ENCODE peak calls at places on chromosomes 7 and 10, in four cellular contexts. N is endodermal cell, X is cardiac fibroblast, K is IMR-90. B is an unnamed sample.

GRCh38 chr10:86798636-86799035 is 42.2 kb downstream of the BMPR1A start:
- DNase-seq in N (no peak), X (peak), K (peak), B (peak)

GRCh38 chr7:124996778-124997177 is 67.2 kb upstream of the POT1 start:
- DNase-seq in N (peak), X (no peak), K (no peak), B (no peak)

GRCh38 chr10:21525367-21526183 is at the start of gene SKIDA1:
- DNase-seq in N (peak), X (peak), K (peak), B (peak)

GRCh38 chr7:140285938-140286337 is 109.2 kb upstream of the KDM7A start:
- DNase-seq in N (no peak), X (no peak), K (no peak), B (no peak)

GRCh38 chr7:1922870-1923236 is 252.8 kb downstream of the ELFN1 start:
- DNase-seq in N (no peak), X (no peak), K (no peak), B (no peak)

GRCh38 chr10:88152720-88153119 is 289.3 kb downstream of the PTEN start:
- DNase-seq in N (no peak), X (peak), K (peak), B (peak)

GRCh38 chr7:137538361-137538762 is 194.8 kb upstream of the PTN start:
- DNase-seq in N (no peak), X (peak), K (peak), B (no peak)

GRCh38 chr7:45347804-45348203 is 190.2 kb downstream of the RAMP3 start:
- DNase-seq in N (peak), X (no peak), K (peak), B (no peak)

GRCh38 chr10:99609186-99609585 is 11.1 kb downstream of the SLC25A28 start:
- DNase-seq in N (no peak), X (no peak), K (no peak), B (no peak)

GRCh38 chr10:126551197-126551596 is 119.3 kb downstream of the C10orf90 start:
- DNase-seq in N (no peak), X (no peak), K (no peak), B (no peak)

GRCh38 chr7:129434846-129435318 is 650 bp downstream of the STRIP2 start:
- DNase-seq in N (no peak), X (peak), K (peak), B (peak)

GRCh38 chr10:100100651-100101525 is 19.2 kb upstream of the CPN1 start:
- DNase-seq in N (peak), X (peak), K (peak), B (no peak)

GRCh38 chr7:92590711-92591310 is 621 bp upstream of the FAM133B start:
- DNase-seq in N (no peak), X (no peak), K (no peak), B (no peak)

GRCh38 chr7:1567893-1568292 is 1.9 kb downstream of the PSMG3 start:
- DNase-seq in N (no peak), X (peak), K (peak), B (no peak)

GRCh38 chr7:28861825-28862224 is 96.3 kb downstream of the TRIL start:
- DNase-seq in N (no peak), X (no peak), K (no peak), B (no peak)

GRCh38 chr10:9209105-9209798 is 1154.8 kb downstream of the GATA3 start:
- DNase-seq in N (peak), X (peak), K (peak), B (peak)

GRCh38 chr10:129641351-129641750 is 174.3 kb downstream of the MGMT start:
- DNase-seq in N (no peak), X (no peak), K (no peak), B (no peak)

GRCh38 chr7:21099432-21099831 is 312.7 kb upstream of the SP8 start:
- DNase-seq in N (no peak), X (no peak), K (no peak), B (no peak)

GRCh38 chr7:106485031-106485551 is 175.9 kb downstream of the CCDC71L start:
- DNase-seq in N (no peak), X (peak), K (peak), B (peak)

GRCh38 chr7:134669845-134670373 is 23.3 kb downstream of the BPGM start:
- DNase-seq in N (no peak), X (peak), K (peak), B (no peak)

GRCh38 chr10:77229704-77230103 is 407.9 kb downstream of the KCNMA1 start:
- DNase-seq in N (no peak), X (no peak), K (peak), B (no peak)

GRCh38 chr10:72260215-72260587 is 13.5 kb upstream of the DDIT4 start:
- DNase-seq in N (no peak), X (no peak), K (no peak), B (no peak)

DNA sequence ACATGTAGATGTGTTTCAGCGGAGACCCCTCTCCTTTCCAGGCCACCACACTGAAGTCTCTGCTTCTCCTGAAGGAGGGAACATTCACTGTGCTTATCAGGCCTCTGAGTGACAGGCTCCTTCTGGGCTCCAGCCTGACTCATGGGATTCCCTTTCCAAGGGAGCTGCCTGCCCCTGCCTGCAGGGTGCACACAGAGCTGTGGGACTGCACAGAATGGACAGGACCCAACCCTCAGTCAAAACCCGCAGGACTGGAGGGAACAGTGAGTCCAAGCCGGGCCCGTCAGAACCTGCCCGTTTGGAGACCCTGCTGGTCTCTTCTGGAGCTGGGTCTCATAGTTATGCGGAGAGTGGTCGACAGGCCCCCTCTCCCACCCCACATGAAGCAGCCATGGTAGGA is 32.6 kb downstream of the PLAC9 start:
- DNase-seq in N (no peak), X (peak), K (peak), B (no peak)
- TF ChIP-seq CTCF in N (no peak), X (peak), K (peak), B (no peak)

DNA sequence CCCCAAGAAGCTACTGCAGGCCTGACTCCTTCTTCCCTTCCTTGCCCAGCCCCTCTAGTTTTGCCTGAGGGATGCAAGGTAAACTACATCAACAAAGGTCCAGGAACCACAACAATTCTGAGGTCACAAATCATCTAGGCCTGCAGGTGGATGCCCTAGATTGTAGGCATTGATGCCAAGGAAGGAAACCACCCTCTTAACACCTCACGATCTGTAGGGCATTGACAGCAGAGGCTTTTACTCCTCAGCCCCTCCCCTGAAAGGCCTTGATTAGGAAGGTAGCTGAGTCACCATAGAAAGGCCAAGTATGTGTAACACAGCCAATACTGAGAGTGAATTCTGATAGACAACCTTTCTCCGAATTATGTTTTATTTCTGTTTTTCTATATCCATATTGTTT is 46.7 kb upstream of the FAM3C start:
- DNase-seq in N (no peak), X (no peak), K (no peak), B (no peak)
- TF ChIP-seq CTCF in N (no peak), X (no peak), K (no peak), B (no peak)

DNA sequence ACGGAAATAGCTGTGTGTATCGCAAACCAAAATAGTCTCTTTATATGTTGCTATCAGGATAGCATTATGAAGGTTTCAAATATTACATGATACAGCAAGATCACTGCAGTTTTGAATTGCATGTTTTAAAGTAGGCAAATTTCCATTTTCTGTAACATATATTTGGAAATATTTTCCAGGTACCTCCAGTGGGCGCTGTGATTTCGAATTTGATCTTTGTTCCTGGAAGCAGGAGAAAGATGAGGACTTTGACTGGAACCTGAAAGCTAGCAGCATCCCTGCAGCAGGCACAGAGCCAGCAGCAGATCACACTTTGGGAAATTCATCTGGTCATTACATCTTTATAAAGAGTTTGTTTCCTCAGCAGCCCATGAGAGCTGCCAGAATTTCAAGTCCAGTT is 299.0 kb downstream of the MALRD1 start:
- DNase-seq in N (peak), X (peak), K (no peak), B (no peak)
- TF ChIP-seq CTCF in N (peak), X (peak), K (peak), B (peak)

GRCh38 chr10:94230134-94230785 is 132.5 kb downstream of the NOC3L start:
- DNase-seq in N (no peak), X (no peak), K (no peak), B (no peak)

GRCh38 chr10:94224656-94225055 is 138.1 kb downstream of the NOC3L start:
- DNase-seq in N (no peak), X (no peak), K (peak), B (no peak)

GRCh38 chr10:94220717-94221116 is 142.0 kb downstream of the NOC3L start:
- DNase-seq in N (no peak), X (no peak), K (no peak), B (no peak)

GRCh38 chr10:94223702-94224370 is 138.9 kb downstream of the NOC3L start:
- DNase-seq in N (no peak), X (peak), K (no peak), B (no peak)

GRCh38 chr10:94225589-94225988 is 137.2 kb downstream of the NOC3L start:
- DNase-seq in N (peak), X (no peak), K (no peak), B (no peak)
- TF ChIP-seq CTCF in N (peak), X (peak), K (peak), B (no peak)

GRCh38 chr10:101227765-101228681 is 1.2 kb downstream of the LBX1 start:
- DNase-seq in N (peak), X (no peak), K (no peak), B (no peak)

GRCh38 chr10:101228682-101229274 is 485 bp downstream of the LBX1 start:
- DNase-seq in N (peak), X (no peak), K (no peak), B (no peak)

GRCh38 chr10:101226506-101226887 is 2.8 kb downstream of the LBX1 start:
- DNase-seq in N (no peak), X (no peak), K (no peak), B (no peak)

GRCh38 chr10:101225846-101226361 is 3.4 kb downstream of the LBX1 start:
- DNase-seq in N (peak), X (no peak), K (no peak), B (no peak)

DNA sequence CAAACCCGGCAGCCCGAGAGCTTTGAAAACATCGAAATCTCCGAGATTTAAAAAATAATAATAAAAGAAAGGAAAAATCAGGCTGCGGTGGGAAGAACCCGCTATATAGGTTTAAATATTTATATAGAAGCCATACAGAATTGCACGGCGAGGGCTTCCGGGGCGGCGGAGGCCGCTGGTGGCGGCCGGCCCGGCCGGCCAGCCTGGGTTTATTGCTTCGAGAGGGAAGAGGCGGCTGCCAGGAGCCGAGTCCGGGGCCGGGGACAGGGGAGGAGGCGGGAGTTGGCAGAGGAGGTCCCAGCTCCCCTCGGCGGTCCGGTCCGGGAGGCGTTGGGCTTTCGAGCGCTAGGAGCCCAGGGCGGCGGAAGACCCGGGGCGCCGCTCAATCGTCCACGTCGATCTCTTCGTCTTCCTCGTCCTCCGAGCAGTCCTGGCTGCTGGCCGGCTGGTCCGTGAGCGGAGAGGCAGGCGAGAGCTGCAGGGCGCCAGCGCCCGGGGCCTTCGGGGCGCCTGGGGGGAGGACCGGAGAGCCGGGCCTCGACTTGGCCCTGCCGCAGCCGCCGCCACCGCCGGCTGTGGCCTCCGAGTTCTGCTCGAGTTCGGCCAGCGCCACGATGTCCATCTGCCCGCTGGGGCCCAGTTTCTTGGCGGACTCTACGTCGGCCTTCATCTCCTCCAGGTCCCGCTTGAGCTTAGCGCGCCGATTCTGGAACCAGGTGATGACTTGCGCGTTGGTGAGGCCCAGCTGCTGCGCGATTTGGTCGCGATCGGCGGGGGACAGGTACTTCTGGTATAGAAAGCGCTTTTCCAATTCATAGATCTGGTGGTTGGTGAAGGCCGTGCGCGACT is 2.2 kb downstream of the LBX1 start:
- DNase-seq in N (peak), X (no peak), K (no peak), B (no peak)
- TF ChIP-seq CTCF in N (no peak), X (no peak), K (no peak), B (no peak)

GRCh38 chr10:938954-939678 is 7.6 kb upstream of the LARP4B start:
- DNase-seq in N (peak), X (no peak), K (no peak), B (no peak)

GRCh38 chr10:932589-932988 is 1.1 kb upstream of the LARP4B start:
- DNase-seq in N (peak), X (no peak), K (no peak), B (no peak)

GRCh38 chr10:930415-931325 is 835 bp downstream of the LARP4B start:
- DNase-seq in N (peak), X (peak), K (peak), B (no peak)

GRCh38 chr10:931326-932318 is at the start of gene LARP4B:
- DNase-seq in N (peak), X (peak), K (peak), B (peak)

DNA sequence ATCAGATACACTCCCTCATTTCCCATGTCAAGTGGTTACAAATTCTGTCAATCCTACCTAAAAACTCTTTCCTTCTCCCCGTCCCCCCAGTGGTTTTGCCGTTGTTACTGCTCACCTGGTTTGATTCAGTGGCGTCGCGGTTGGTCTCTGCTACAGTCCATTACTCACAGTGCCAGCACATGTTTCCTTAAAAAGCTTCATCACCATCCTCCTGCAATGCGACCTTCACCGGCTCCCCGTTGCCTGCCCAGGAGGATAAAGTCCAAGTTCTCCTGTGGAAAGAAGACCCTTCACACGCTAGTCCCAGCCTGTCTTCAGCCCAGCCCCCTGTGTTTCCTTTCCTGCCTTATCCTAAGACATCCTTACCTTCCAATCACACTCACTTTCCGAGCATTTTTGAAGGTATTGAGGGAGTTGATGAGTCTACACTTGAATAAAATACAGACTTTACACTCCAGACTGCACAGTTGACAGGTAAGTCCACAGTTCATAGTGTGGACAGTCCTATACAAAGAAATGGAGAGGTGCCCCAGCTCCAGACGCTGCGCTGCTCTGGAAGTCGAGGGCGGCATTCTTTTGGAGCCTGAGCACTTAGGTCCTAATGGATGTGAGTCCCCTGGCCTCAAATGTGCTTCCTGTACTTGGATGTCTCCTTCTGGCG is 3.4 kb upstream of the LARP4B start:
- DNase-seq in N (peak), X (no peak), K (no peak), B (no peak)
- TF ChIP-seq CTCF in N (no peak), X (no peak), K (no peak), B (no peak)